ENCODE peak calls at places on chromosome 10, in six cellular contexts. One of them, this sample, is unnamed.

GRCh38 chr10:9596368-9596920 is 1421.2 kb upstream of the CELF2 start:
- DNase-seq in H9: no peak
- DNase-seq in mammary epithelial cell: no peak
- DNase-seq in right cardiac atrium: no peak
- DNase-seq in adrenal gland: no peak
- DNase-seq in psoas muscle: no peak
- DNase-seq in this sample: no peak

GRCh38 chr10:84194424-84195043 is at the start of gene CDHR1:
- DNase-seq in mammary epithelial cell: no peak
- DNase-seq in psoas muscle: no peak
- DNase-seq in H9: peak; percentile 82
- DNase-seq in adrenal gland: no peak
- DNase-seq in right cardiac atrium: peak; percentile 72
- DNase-seq in this sample: peak; percentile 83

GRCh38 chr10:44382131-44382858 is 2.6 kb downstream of the CXCL12 start:
- DNase-seq in H9: peak; percentile 78
- DNase-seq in adrenal gland: no peak
- DNase-seq in psoas muscle: no peak
- DNase-seq in mammary epithelial cell: no peak
- DNase-seq in right cardiac atrium: no peak
- DNase-seq in this sample: no peak

GRCh38 chr10:124725171-124725631 is 19.0 kb downstream of the FAM53B start:
- DNase-seq in adrenal gland: peak; percentile 5
- DNase-seq in psoas muscle: no peak
- DNase-seq in mammary epithelial cell: no peak
- DNase-seq in right cardiac atrium: peak; percentile 6
- DNase-seq in H9: no peak
- DNase-seq in this sample: peak; percentile 30

GRCh38 chr10:109027534-109028185 is 895.7 kb downstream of the XPNPEP1 start:
- DNase-seq in mammary epithelial cell: no peak
- DNase-seq in adrenal gland: no peak
- DNase-seq in right cardiac atrium: no peak
- DNase-seq in psoas muscle: no peak
- DNase-seq in H9: no peak
- DNase-seq in this sample: no peak

GRCh38 chr10:12177642-12178041 is 18.0 kb downstream of the NUDT5 start:
- DNase-seq in adrenal gland: no peak
- DNase-seq in right cardiac atrium: no peak
- DNase-seq in mammary epithelial cell: peak; percentile 5
- DNase-seq in psoas muscle: no peak
- DNase-seq in H9: no peak
- DNase-seq in this sample: no peak

GRCh38 chr10:127720142-127720541 is 16.8 kb upstream of the FOXI2 start:
- DNase-seq in mammary epithelial cell: no peak
- DNase-seq in H9: no peak
- DNase-seq in right cardiac atrium: no peak
- DNase-seq in adrenal gland: no peak
- DNase-seq in psoas muscle: no peak
- DNase-seq in this sample: no peak

GRCh38 chr10:76337641-76338040 is 906.2 kb downstream of the LRMDA start:
- DNase-seq in psoas muscle: no peak
- DNase-seq in H9: no peak
- DNase-seq in adrenal gland: no peak
- DNase-seq in right cardiac atrium: no peak
- DNase-seq in mammary epithelial cell: peak; percentile 41
- DNase-seq in this sample: no peak

GRCh38 chr10:62769574-62770242 is 34.8 kb upstream of the ADO start:
- DNase-seq in H9: no peak
- DNase-seq in right cardiac atrium: peak; percentile 46
- DNase-seq in mammary epithelial cell: no peak
- DNase-seq in adrenal gland: no peak
- DNase-seq in psoas muscle: no peak
- DNase-seq in this sample: no peak

GRCh38 chr10:101576229-101576863 is 11.7 kb downstream of the POLL start:
- DNase-seq in right cardiac atrium: no peak
- DNase-seq in adrenal gland: no peak
- DNase-seq in H9: no peak
- DNase-seq in psoas muscle: peak; percentile 3
- DNase-seq in mammary epithelial cell: peak; percentile 20
- DNase-seq in this sample: no peak

GRCh38 chr10:89330537-89330936 is 2.7 kb downstream of the IFIT3 start:
- DNase-seq in psoas muscle: no peak
- DNase-seq in adrenal gland: no peak
- DNase-seq in H9: no peak
- DNase-seq in mammary epithelial cell: no peak
- DNase-seq in right cardiac atrium: no peak
- DNase-seq in this sample: no peak

GRCh38 chr10:58175990-58176910 is 91.4 kb downstream of the IPMK start:
- DNase-seq in adrenal gland: no peak
- DNase-seq in psoas muscle: no peak
- DNase-seq in right cardiac atrium: no peak
- DNase-seq in mammary epithelial cell: peak; percentile 26
- DNase-seq in H9: no peak
- DNase-seq in this sample: peak; percentile 21

GRCh38 chr10:17006631-17007161 is 122.9 kb downstream of the CUBN start:
- DNase-seq in adrenal gland: peak; percentile 69
- DNase-seq in H9: no peak
- DNase-seq in right cardiac atrium: no peak
- DNase-seq in mammary epithelial cell: peak; percentile 55
- DNase-seq in psoas muscle: no peak
- DNase-seq in this sample: no peak

GRCh38 chr10:85617751-85618150 is 748.8 kb downstream of the GRID1 start:
- DNase-seq in H9: no peak
- DNase-seq in right cardiac atrium: no peak
- DNase-seq in adrenal gland: no peak
- DNase-seq in mammary epithelial cell: no peak
- DNase-seq in psoas muscle: no peak
- DNase-seq in this sample: no peak

GRCh38 chr10:23293973-23294372 is 50.6 kb downstream of the C10orf67 start:
- DNase-seq in psoas muscle: no peak
- DNase-seq in mammary epithelial cell: no peak
- DNase-seq in right cardiac atrium: no peak
- DNase-seq in adrenal gland: no peak
- DNase-seq in H9: no peak
- DNase-seq in this sample: no peak

GRCh38 chr10:88892223-88892967 is 12.3 kb downstream of the STAMBPL1 start:
- DNase-seq in right cardiac atrium: no peak
- DNase-seq in mammary epithelial cell: peak; percentile 40
- DNase-seq in psoas muscle: no peak
- DNase-seq in adrenal gland: no peak
- DNase-seq in H9: peak; percentile 34
- DNase-seq in this sample: no peak

GRCh38 chr10:106044511-106044910 is 1120.0 kb downstream of the SORCS1 start:
- DNase-seq in psoas muscle: no peak
- DNase-seq in adrenal gland: no peak
- DNase-seq in right cardiac atrium: no peak
- DNase-seq in mammary epithelial cell: no peak
- DNase-seq in H9: no peak
- DNase-seq in this sample: no peak

GRCh38 chr10:6065845-6066244 is 3.7 kb upstream of the IL2RA start:
- DNase-seq in right cardiac atrium: peak; percentile 62
- DNase-seq in psoas muscle: no peak
- DNase-seq in mammary epithelial cell: no peak
- DNase-seq in H9: no peak
- DNase-seq in adrenal gland: no peak
- DNase-seq in this sample: no peak

GRCh38 chr10:90218846-90219245 is 517.5 kb downstream of the KIF20B start:
- DNase-seq in right cardiac atrium: no peak
- DNase-seq in mammary epithelial cell: no peak
- DNase-seq in H9: no peak
- DNase-seq in adrenal gland: no peak
- DNase-seq in psoas muscle: no peak
- DNase-seq in this sample: no peak

GRCh38 chr10:49552277-49552676 is 13.4 kb upstream of the ERCC6 start:
- DNase-seq in right cardiac atrium: no peak
- DNase-seq in adrenal gland: no peak
- DNase-seq in H9: no peak
- DNase-seq in mammary epithelial cell: peak; percentile 90
- DNase-seq in psoas muscle: no peak
- DNase-seq in this sample: no peak

GRCh38 chr10:42596196-42596595 is 42.2 kb downstream of the ZNF33B start:
- DNase-seq in right cardiac atrium: no peak
- DNase-seq in adrenal gland: no peak
- DNase-seq in H9: no peak
- DNase-seq in psoas muscle: no peak
- DNase-seq in mammary epithelial cell: no peak
- DNase-seq in this sample: no peak

GRCh38 chr10:42594246-42594650 is 44.1 kb downstream of the ZNF33B start:
- DNase-seq in adrenal gland: no peak
- DNase-seq in right cardiac atrium: no peak
- DNase-seq in H9: no peak
- DNase-seq in psoas muscle: no peak
- DNase-seq in mammary epithelial cell: peak; percentile 48
- DNase-seq in this sample: no peak

GRCh38 chr10:42598249-42598873 is 40.0 kb downstream of the ZNF33B start:
- DNase-seq in psoas muscle: no peak
- DNase-seq in mammary epithelial cell: no peak
- DNase-seq in adrenal gland: no peak
- DNase-seq in H9: no peak
- DNase-seq in right cardiac atrium: no peak
- DNase-seq in this sample: no peak

GRCh38 chr10:42593284-42593683 is 45.1 kb downstream of the ZNF33B start:
- DNase-seq in H9: no peak
- DNase-seq in psoas muscle: no peak
- DNase-seq in adrenal gland: no peak
- DNase-seq in mammary epithelial cell: no peak
- DNase-seq in right cardiac atrium: no peak
- DNase-seq in this sample: no peak
- H3K9me3 ChIP-seq in H9: peaks cover 50% of the 10 kb centered on the region
- H3K9me3 ChIP-seq in psoas muscle: peaks cover 20% of the 10 kb centered on the region
- H3K9me3 ChIP-seq in adrenal gland: no peaks in the 10 kb centered on the region
- H3K9me3 ChIP-seq in mammary epithelial cell: peaks cover 48% of the 10 kb centered on the region
- H3K9me3 ChIP-seq in right cardiac atrium: no peaks in the 10 kb centered on the region
- H3K9me3 ChIP-seq in this sample: peaks cover 61% of the 10 kb centered on the region

GRCh38 chr10:29719281-29719675 is 84.5 kb upstream of the SVIL start:
- DNase-seq in right cardiac atrium: no peak
- DNase-seq in psoas muscle: no peak
- DNase-seq in mammary epithelial cell: no peak
- DNase-seq in H9: no peak
- DNase-seq in adrenal gland: no peak
- DNase-seq in this sample: no peak

GRCh38 chr10:29723704-29724103 is 88.9 kb upstream of the SVIL start:
- DNase-seq in right cardiac atrium: no peak
- DNase-seq in mammary epithelial cell: no peak
- DNase-seq in adrenal gland: no peak
- DNase-seq in H9: no peak
- DNase-seq in psoas muscle: no peak
- DNase-seq in this sample: no peak

GRCh38 chr10:29715296-29715695 is 80.5 kb upstream of the SVIL start:
- DNase-seq in psoas muscle: no peak
- DNase-seq in right cardiac atrium: no peak
- DNase-seq in H9: no peak
- DNase-seq in mammary epithelial cell: peak; percentile 26
- DNase-seq in adrenal gland: no peak
- DNase-seq in this sample: no peak

GRCh38 chr10:29722777-29723176 is 88.0 kb upstream of the SVIL start:
- DNase-seq in mammary epithelial cell: no peak
- DNase-seq in psoas muscle: no peak
- DNase-seq in adrenal gland: no peak
- DNase-seq in right cardiac atrium: no peak
- DNase-seq in H9: no peak
- DNase-seq in this sample: no peak

DNA sequence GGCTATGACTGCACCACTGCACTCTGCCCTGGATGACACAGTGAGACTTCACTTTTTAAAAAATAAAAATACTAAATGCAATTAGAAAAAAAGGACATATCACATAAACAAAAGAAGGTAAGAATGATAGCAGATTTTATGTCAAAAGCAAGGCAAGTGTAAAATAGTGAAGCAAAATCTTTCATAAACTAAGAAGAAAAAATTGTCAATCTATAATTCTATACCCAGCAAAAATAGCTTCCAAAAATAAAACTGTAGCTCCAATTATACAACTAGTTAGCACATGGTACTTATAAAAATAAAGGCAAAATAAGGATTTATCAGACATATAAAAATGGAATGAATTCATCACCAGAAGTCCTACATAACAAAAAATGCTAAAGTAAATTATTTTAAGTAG is 85.4 kb upstream of the SVIL start:
- DNase-seq in psoas muscle: no peak
- DNase-seq in adrenal gland: no peak
- DNase-seq in mammary epithelial cell: no peak
- DNase-seq in H9: no peak
- DNase-seq in right cardiac atrium: no peak
- DNase-seq in this sample: no peak
- H3K9me3 ChIP-seq in psoas muscle: peaks cover 8% of the 10 kb centered on the region
- H3K9me3 ChIP-seq in adrenal gland: no peaks in the 10 kb centered on the region
- H3K9me3 ChIP-seq in mammary epithelial cell: peaks cover 2% of the 10 kb centered on the region
- H3K9me3 ChIP-seq in H9: no peaks in the 10 kb centered on the region
- H3K9me3 ChIP-seq in right cardiac atrium: no peaks in the 10 kb centered on the region
- H3K9me3 ChIP-seq in this sample: peaks cover 8% of the 10 kb centered on the region

GRCh38 chr10:18561861-18562551 is 89.4 kb downstream of the NSUN6 start:
- DNase-seq in H9: no peak
- DNase-seq in right cardiac atrium: no peak
- DNase-seq in mammary epithelial cell: no peak
- DNase-seq in adrenal gland: no peak
- DNase-seq in psoas muscle: no peak
- DNase-seq in this sample: no peak

GRCh38 chr10:18566177-18566576 is 85.2 kb downstream of the NSUN6 start:
- DNase-seq in H9: no peak
- DNase-seq in psoas muscle: no peak
- DNase-seq in adrenal gland: no peak
- DNase-seq in right cardiac atrium: no peak
- DNase-seq in mammary epithelial cell: no peak
- DNase-seq in this sample: no peak

GRCh38 chr10:18567343-18567856 is 84.0 kb downstream of the NSUN6 start:
- DNase-seq in H9: no peak
- DNase-seq in psoas muscle: no peak
- DNase-seq in right cardiac atrium: no peak
- DNase-seq in adrenal gland: no peak
- DNase-seq in mammary epithelial cell: no peak
- DNase-seq in this sample: no peak

GRCh38 chr10:18563003-18563726 is 88.2 kb downstream of the NSUN6 start:
- DNase-seq in adrenal gland: no peak
- DNase-seq in mammary epithelial cell: no peak
- DNase-seq in psoas muscle: no peak
- DNase-seq in H9: no peak
- DNase-seq in right cardiac atrium: no peak
- DNase-seq in this sample: no peak

DNA sequence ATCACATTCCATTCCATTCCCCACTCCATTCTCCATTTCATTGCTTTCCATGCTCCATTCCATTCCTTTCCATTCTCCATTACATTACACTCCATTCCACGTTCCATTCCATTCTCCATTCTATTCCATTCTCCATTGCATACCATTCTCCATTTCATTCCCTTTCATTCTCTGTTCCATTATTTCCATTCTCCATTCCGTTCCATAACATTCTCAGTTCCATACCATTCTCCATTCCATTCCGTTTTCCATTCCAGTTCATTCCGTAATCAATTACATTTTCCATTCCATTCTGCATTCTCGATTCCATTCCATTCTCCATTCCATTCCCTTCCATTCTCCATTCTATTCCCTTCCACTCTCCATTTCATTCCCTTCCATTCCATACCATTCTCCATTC is 86.4 kb downstream of the NSUN6 start:
- DNase-seq in right cardiac atrium: no peak
- DNase-seq in H9: no peak
- DNase-seq in adrenal gland: no peak
- DNase-seq in psoas muscle: no peak
- DNase-seq in mammary epithelial cell: no peak
- DNase-seq in this sample: no peak
- H3K9me3 ChIP-seq in right cardiac atrium: no peaks in the 10 kb centered on the region
- H3K9me3 ChIP-seq in H9: peaks cover 97% of the 10 kb centered on the region
- H3K9me3 ChIP-seq in adrenal gland: no peaks in the 10 kb centered on the region
- H3K9me3 ChIP-seq in psoas muscle: peaks cover 24% of the 10 kb centered on the region
- H3K9me3 ChIP-seq in mammary epithelial cell: peaks cover 14% of the 10 kb centered on the region
- H3K9me3 ChIP-seq in this sample: peaks cover 56% of the 10 kb centered on the region

GRCh38 chr10:82574081-82574480 is 699.1 kb downstream of the NRG3 start:
- DNase-seq in adrenal gland: no peak
- DNase-seq in H9: no peak
- DNase-seq in right cardiac atrium: no peak
- DNase-seq in mammary epithelial cell: no peak
- DNase-seq in psoas muscle: no peak
- DNase-seq in this sample: no peak
- H3K9me3 ChIP-seq in adrenal gland: no peaks in the 10 kb centered on the region
- H3K9me3 ChIP-seq in H9: no peaks in the 10 kb centered on the region
- H3K9me3 ChIP-seq in right cardiac atrium: no peaks in the 10 kb centered on the region
- H3K9me3 ChIP-seq in mammary epithelial cell: no peaks in the 10 kb centered on the region
- H3K9me3 ChIP-seq in psoas muscle: no peaks in the 10 kb centered on the region
- H3K9me3 ChIP-seq in this sample: no peaks in the 10 kb centered on the region

This sample was measured in mucosa of descending colon.